ENCODE peak calls at places on chromosomes 3 and 15, in seven cellular contexts. K is T-helper 1 cell; V is SHP77; N is stimulated activated CD4-positive, alpha-beta T cell treated with anti-CD3 and anti-CD28 coated beads, Interleukin-15, amount 100 ng/mL, for 24 hours; O is left lobe of liver; J is uterus; S is C1 segment of cervical spinal cord. X is an unnamed sample.

GRCh38 chr15:73346735-73347312 is 21.9 kb downstream of the HCN4 start:
- DNase-seq in S (no peak), N (peak; percentile 67), V (no peak), K (peak; percentile 32), J (peak; percentile 17), O (peak; percentile 66), X (no peak)

GRCh38 chr15:56342653-56343052 is 22.6 kb upstream of the TEX9 start:
- DNase-seq in V (no peak), S (no peak), K (no peak), J (no peak), O (no peak), N (no peak), X (no peak)

GRCh38 chr15:33956397-33956796 is 11.9 kb upstream of the CHRM5 start:
- DNase-seq in V (no peak), K (no peak), O (no peak), J (no peak), S (no peak), N (no peak), X (no peak)

GRCh38 chr3:100041328-100041749 is 73.0 kb downstream of the FILIP1L start:
- DNase-seq in J (no peak), O (no peak), N (no peak), V (no peak), S (no peak), K (no peak), X (no peak)

GRCh38 chr3:131503328-131503650 is 518 bp upstream of the MRPL3 start:
- DNase-seq in J (no peak), O (no peak), N (no peak), V (no peak), S (no peak), K (no peak), X (no peak)

GRCh38 chr15:94119923-94120775 is 111.2 kb upstream of the MCTP2 start:
- DNase-seq in K (peak; percentile 62), S (peak; percentile 33), O (peak; percentile 48), N (peak; percentile 46), J (peak; percentile 82), V (peak; percentile 64), X (peak; percentile 77)

GRCh38 chr3:140715035-140715434 is 37.2 kb downstream of the TRIM42 start:
- DNase-seq in O (no peak), J (no peak), N (no peak), S (no peak), K (no peak), V (no peak), X (no peak)

GRCh38 chr15:74442063-74442462 is 8.3 kb upstream of the SEMA7A start:
- DNase-seq in J (no peak), N (no peak), O (no peak), V (no peak), S (no peak), K (no peak), X (no peak)

GRCh38 chr15:70512772-70513362 is 250.5 kb downstream of the UACA start:
- DNase-seq in S (no peak), N (peak; percentile 76), O (no peak), V (peak; percentile 35), K (peak; percentile 76), J (no peak), X (no peak)

GRCh38 chr3:82641701-82642100 is 880.3 kb upstream of the GBE1 start:
- DNase-seq in O (no peak), V (no peak), S (no peak), J (no peak), N (no peak), K (no peak), X (no peak)

GRCh38 chr15:44713006-44713966 is 2.0 kb downstream of the B2M start:
- DNase-seq in V (peak; percentile 31), N (no peak), J (no peak), S (no peak), O (no peak), K (peak; percentile 49), X (peak; percentile 45)

GRCh38 chr3:52128118-52128683 is 26.0 kb downstream of the POC1A start:
- DNase-seq in S (no peak), J (no peak), K (no peak), N (no peak), O (no peak), V (no peak), X (no peak)

GRCh38 chr3:112629425-112629824 is 11.5 kb downstream of the CCDC80 start:
- DNase-seq in S (no peak), J (peak; percentile 89), V (peak; percentile 30), N (peak; percentile 32), K (peak; percentile 35), O (no peak), X (no peak)

GRCh38 chr3:11583226-11583625 is 60.5 kb downstream of the VGLL4 start:
- DNase-seq in O (no peak), J (no peak), N (no peak), K (no peak), S (no peak), V (no peak), X (no peak)

GRCh38 chr3:149554826-149555225 is 80.3 kb downstream of the TM4SF4 start:
- DNase-seq in S (no peak), O (no peak), J (peak; percentile 43), V (no peak), K (no peak), N (no peak), X (no peak)